ENCODE peak calls at places on chromosomes 4 and X, in eight cellular contexts. E, S, N, K, Y, V, M and U are unnamed samples.

GRCh38 chrX:124736553-124737240 is 390.3 kb downstream of the SH2D1A start:
- DNase-seq in E (no peak), S (no peak), N (no peak), K (no peak), Y (peak), V (no peak), M (no peak), U (no peak)

GRCh38 chr4:27807207-27807606 is 946.6 kb downstream of the STIM2 start:
- DNase-seq in E (peak), S (no peak), N (no peak), K (no peak), Y (no peak), V (no peak), M (no peak), U (no peak)

GRCh38 chr4:80215449-80216052 is 18.2 kb downstream of the PRDM8 start:
- DNase-seq in E (peak), S (no peak), N (no peak), K (peak), Y (no peak), V (peak), M (no peak), U (no peak)

GRCh38 chr4:153643406-153644016 is 40.6 kb upstream of the TLR2 start:
- DNase-seq in E (peak), S (peak), N (no peak), K (peak), Y (no peak), V (no peak), M (no peak), U (no peak)

GRCh38 chr4:139014391-139015268 is 951 bp upstream of the NOCT start:
- DNase-seq in E (peak), S (no peak), N (no peak), K (peak), Y (no peak), V (peak), M (peak), U (no peak)

GRCh38 chr4:85829276-85830051 is 354.5 kb downstream of the ARHGAP24 start:
- DNase-seq in E (peak), S (no peak), N (no peak), K (no peak), Y (no peak), V (no peak), M (no peak), U (no peak)

GRCh38 chr4:164959896-164960295 is 17.6 kb downstream of the TRIM61 start:
- DNase-seq in E (peak), S (no peak), N (no peak), K (peak), Y (no peak), V (no peak), M (peak), U (no peak)

GRCh38 chr4:3483471-3483921 is 20.4 kb downstream of the DOK7 start:
- DNase-seq in E (peak), S (no peak), N (peak), K (peak), Y (no peak), V (no peak), M (peak), U (no peak)

GRCh38 chrX:49122499-49122898 is 1.0 kb downstream of the GPKOW start:
- DNase-seq in E (no peak), S (no peak), N (no peak), K (no peak), Y (no peak), V (no peak), M (no peak), U (no peak)

GRCh38 chr4:24321151-24321550 is 263.2 kb downstream of the DHX15 start:
- DNase-seq in E (peak), S (no peak), N (no peak), K (peak), Y (no peak), V (no peak), M (no peak), U (no peak)

GRCh38 chrX:73581002-73581628 is 18.1 kb downstream of the CHIC1 start:
- DNase-seq in E (peak), S (no peak), N (no peak), K (no peak), Y (no peak), V (no peak), M (no peak), U (no peak)

GRCh38 chrX:83508006-83508405 is at the start of gene POU3F4:
- DNase-seq in E (no peak), S (no peak), N (no peak), K (no peak), Y (no peak), V (no peak), M (peak), U (no peak)

GRCh38 chr4:15197005-15197404 is 194.7 kb downstream of the CPEB2 start:
- DNase-seq in E (peak), S (no peak), N (no peak), K (peak), Y (no peak), V (no peak), M (no peak), U (no peak)

GRCh38 chr4:91448668-91449330 is 855.0 kb upstream of the GRID2 start:
- DNase-seq in E (no peak), S (no peak), N (no peak), K (peak), Y (no peak), V (no peak), M (peak), U (no peak)

GRCh38 chrX:123731258-123731986 is 1.4 kb downstream of the THOC2 start:
- DNase-seq in E (peak), S (no peak), N (no peak), K (peak), Y (peak), V (no peak), M (no peak), U (no peak)

GRCh38 chr4:156594619-156595018 is 377.0 kb downstream of the PDGFC start:
- DNase-seq in E (no peak), S (no peak), N (peak), K (peak), Y (no peak), V (no peak), M (no peak), U (peak)

GRCh38 chr4:23368081-23368697 is 521.7 kb downstream of the PPARGC1A start:
- DNase-seq in E (no peak), S (no peak), N (no peak), K (peak), Y (peak), V (no peak), M (no peak), U (no peak)

GRCh38 chrX:39144323-39144722 is 343.1 kb downstream of the MID1IP1 start:
- DNase-seq in E (no peak), S (no peak), N (no peak), K (no peak), Y (no peak), V (no peak), M (no peak), U (no peak)

GRCh38 chr4:17511041-17511949 is 595 bp downstream of the QDPR start:
- DNase-seq in E (peak), S (peak), N (peak), K (peak), Y (peak), V (no peak), M (peak), U (peak)

GRCh38 chr4:1407657-1408333 is 1.6 kb upstream of the NKX1-1 start:
- DNase-seq in E (no peak), S (no peak), N (no peak), K (no peak), Y (no peak), V (no peak), M (no peak), U (no peak)

GRCh38 chr4:78544681-78545080 is 6.9 kb upstream of the ANXA3 start:
- DNase-seq in E (peak), S (no peak), N (no peak), K (no peak), Y (no peak), V (no peak), M (no peak), U (no peak)

GRCh38 chr4:57055873-57056272 is 54.3 kb downstream of the IGFBP7 start:
- DNase-seq in E (no peak), S (no peak), N (no peak), K (no peak), Y (no peak), V (no peak), M (no peak), U (no peak)

GRCh38 chrX:47796433-47796906 is 40.2 kb upstream of the ZNF81 start:
- DNase-seq in E (peak), S (peak), N (no peak), K (peak), Y (no peak), V (no peak), M (no peak), U (no peak)

GRCh38 chrX:149829751-149830191 is 48.0 kb downstream of the MAGEA9 start:
- DNase-seq in E (peak), S (no peak), N (no peak), K (peak), Y (peak), V (no peak), M (no peak), U (no peak)

GRCh38 chr4:148633720-148634119 is 191.5 kb upstream of the NR3C2 start:
- DNase-seq in E (no peak), S (no peak), N (no peak), K (no peak), Y (no peak), V (no peak), M (no peak), U (no peak)

GRCh38 chrX:135740683-135741149 is 27.3 kb downstream of the CT45A3 start:
- DNase-seq in E (peak), S (no peak), N (no peak), K (no peak), Y (peak), V (no peak), M (no peak), U (no peak)

GRCh38 chr4:141501395-141501794 is 135.0 kb upstream of the IL15 start:
- DNase-seq in E (peak), S (no peak), N (no peak), K (peak), Y (no peak), V (no peak), M (no peak), U (no peak)